ENCODE peak calls at places on chromosomes 3 and 15, in seven cellular contexts. F is tibial nerve, I is ovary, J is A549, X is body of pancreas, H is fibroblast of lung, G is psoas muscle. Y is an unnamed sample. For H3K4me1, the result is how much of the 10 kb centered on the place peaks cover.

GRCh38 chr3:110900583-110900982 is 171.0 kb upstream of the NECTIN3 start:
- DNase-seq in G (no peak), H (peak), F (no peak), J (no peak), I (no peak), X (no peak), Y (no peak)

GRCh38 chr3:153209596-153209995 is 47.6 kb downstream of the RAP2B start:
- DNase-seq in X (no peak), F (no peak), H (peak), J (peak), I (no peak), G (peak), Y (no peak)

GRCh38 chr15:71295242-71296031 is 180.2 kb downstream of the THSD4 start:
- DNase-seq in G (no peak), I (no peak), F (no peak), X (no peak), H (peak), J (peak), Y (peak)

GRCh38 chr3:38334656-38335055 is 11.9 kb upstream of the XYLB start:
- DNase-seq in J (no peak), H (peak), F (no peak), X (no peak), G (no peak), I (no peak), Y (no peak)

GRCh38 chr3:156148946-156149348 is 28.6 kb downstream of the KCNAB1 start:
- DNase-seq in X (no peak), F (no peak), J (no peak), G (no peak), I (peak), H (peak), Y (no peak)

GRCh38 chr15:38475361-38475760 is 21.4 kb downstream of the FAM98B start:
- DNase-seq in F (no peak), H (no peak), J (no peak), I (no peak), G (no peak), X (no peak), Y (no peak)

GRCh38 chr3:37337481-37337880 is 163.1 kb upstream of the LRRFIP2 start:
- DNase-seq in J (no peak), H (no peak), X (no peak), G (no peak), F (no peak), I (no peak), Y (no peak)

GRCh38 chr3:41630708-41631107 is 331.2 kb downstream of the ULK4 start:
- DNase-seq in X (no peak), J (no peak), H (no peak), I (no peak), F (no peak), G (no peak), Y (no peak)

GRCh38 chr3:172467170-172467824 is 19.0 kb upstream of the GHSR start:
- DNase-seq in J (peak), I (no peak), G (no peak), X (no peak), F (no peak), H (peak), Y (no peak)

GRCh38 chr3:98746122-98746521 is 17.0 kb upstream of the ST3GAL6 start:
- DNase-seq in F (no peak), I (no peak), J (no peak), G (no peak), H (no peak), X (no peak), Y (no peak)

DNA sequence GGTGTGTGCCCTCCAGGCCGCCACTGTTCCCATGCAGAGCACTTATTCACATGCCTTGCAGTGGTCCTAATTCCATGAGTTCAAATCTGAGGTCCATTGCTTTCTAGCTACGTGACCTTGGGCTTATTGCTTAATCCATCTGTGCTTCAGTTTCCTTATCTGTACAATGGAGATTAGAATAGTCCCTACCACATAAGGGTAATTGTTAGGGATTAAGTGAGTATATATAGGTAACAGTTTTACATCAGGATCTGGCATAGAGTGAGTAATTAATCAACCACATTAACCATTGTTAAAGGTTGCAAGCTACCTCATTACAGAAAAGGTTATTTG is 7.6 kb downstream of the CPN2 start:
- DNase-seq in J (no peak), H (no peak), I (no peak), X (no peak), F (no peak), G (no peak), Y (no peak)
- H3K4me1 ChIP-seq in J (under half), H (under half), I (under half), X (under half), F (under half), G (under half), Y (under half)

GRCh38 chr3:141399979-141400971 is 32.0 kb downstream of the ZBTB38 start:
- DNase-seq in J (peak), G (no peak), I (no peak), H (no peak), X (peak), F (no peak), Y (no peak)
- TF ChIP-seq CTCF in J (no peak), G (no peak), I (no peak), H (no peak), X (no peak), F (no peak), Y (no peak)

GRCh38 chr15:69467636-69468035 is 15.0 kb downstream of the RPLP1 start:
- DNase-seq in G (no peak), H (no peak), I (no peak), J (no peak), F (no peak), X (no peak), Y (no peak)
- H3K27ac ChIP-seq in G (no peak), H (no peak), I (no peak), J (peak), F (no peak), X (no peak), Y (peak)

GRCh38 chr3:198046120-198046857 is 86.3 kb downstream of the LMLN start:
- DNase-seq in I (no peak), J (no peak), G (no peak), F (no peak), H (no peak), X (no peak), Y (no peak)

GRCh38 chr3:198048445-198048844 is 88.4 kb downstream of the LMLN start:
- DNase-seq in I (no peak), F (no peak), G (no peak), J (no peak), X (no peak), H (no peak), Y (no peak)

DNA sequence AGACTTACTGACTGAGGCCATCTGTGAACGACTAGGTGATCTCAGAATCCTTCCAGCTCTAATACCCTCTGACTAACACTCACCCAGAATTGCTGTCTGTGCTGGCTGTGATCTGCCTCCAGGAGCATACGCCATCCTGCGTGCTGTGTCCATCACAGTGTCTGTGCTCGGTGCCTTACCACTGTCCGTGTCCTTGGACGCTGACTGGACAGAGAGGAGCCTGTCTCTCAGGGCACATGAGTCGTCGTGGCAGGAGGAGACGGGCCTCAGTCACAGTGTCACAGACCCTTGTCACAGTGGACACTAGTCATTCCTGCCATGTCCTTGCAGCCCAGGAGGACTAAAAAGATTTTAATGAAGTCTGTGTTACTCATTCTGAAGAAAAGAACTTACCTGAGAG is 83.1 kb downstream of the LMLN start:
- DNase-seq in X (no peak), F (no peak), G (no peak), H (no peak), J (no peak), I (no peak), Y (no peak)
- H3K4me1 ChIP-seq in X (under half), F (under half), G (under half), H (under half), J (under half), I (under half), Y (under half)

GRCh38 chr3:44525060-44525459 is 29.9 kb upstream of the ZKSCAN7 start:
- DNase-seq in F (no peak), I (no peak), X (no peak), G (no peak), J (no peak), H (no peak), Y (no peak)

GRCh38 chr3:44530957-44531356 is 24.0 kb upstream of the ZKSCAN7 start:
- DNase-seq in X (no peak), F (no peak), G (no peak), H (no peak), J (no peak), I (no peak), Y (no peak)

DNA sequence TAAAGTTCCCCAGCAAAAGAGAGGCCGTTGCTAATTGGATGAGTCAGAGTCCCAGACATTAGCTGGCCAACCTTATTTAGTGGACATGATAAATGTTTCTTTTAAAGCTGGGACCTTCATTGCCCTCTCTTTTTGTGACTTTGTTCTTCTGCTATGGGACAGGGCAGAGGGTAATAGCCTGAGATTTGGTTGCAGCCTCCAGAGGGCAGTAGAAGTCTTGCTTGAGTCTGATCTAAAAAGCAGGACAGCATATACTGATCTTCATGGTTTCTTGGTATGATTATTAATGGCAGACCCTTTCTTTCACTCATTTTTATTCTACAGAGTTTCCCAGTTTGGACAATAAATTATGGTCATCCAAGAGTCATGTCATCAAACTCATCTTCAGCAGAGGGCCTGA is 25.1 kb upstream of the ZKSCAN7 start:
- DNase-seq in J (no peak), X (no peak), I (no peak), F (no peak), H (peak), G (no peak), Y (no peak)
- TF ChIP-seq CTCF in J (no peak), X (peak), I (no peak), F (no peak), H (peak), G (no peak), Y (peak)

GRCh38 chr3:53677406-53677805 is 168.8 kb downstream of the CHDH start:
- DNase-seq in J (no peak), F (no peak), H (no peak), I (no peak), X (peak), G (no peak), Y (no peak)
- H3K27ac ChIP-seq in J (no peak), F (no peak), H (no peak), I (no peak), X (no peak), G (no peak), Y (no peak)

GRCh38 chr3:32401541-32402052 is 9.9 kb downstream of the CMTM7 start:
- DNase-seq in H (peak), I (peak), X (peak), F (peak), J (peak), G (peak), Y (no peak)
- H3K4me1 ChIP-seq in H (under half), I (under half), X (half or more), F (half or more), J (under half), G (under half), Y (under half)

GRCh38 chr15:88467935-88468528 is 524 bp downstream of the MRPS11 start:
- DNase-seq in G (no peak), J (peak), F (no peak), I (no peak), X (no peak), H (peak), Y (no peak)

GRCh38 chr15:88469321-88469720 is 1.8 kb downstream of the MRPS11 start:
- DNase-seq in I (no peak), H (no peak), J (no peak), X (no peak), F (no peak), G (no peak), Y (no peak)

GRCh38 chr15:88472225-88472624 is 4.7 kb downstream of the MRPS11 start:
- DNase-seq in I (no peak), G (no peak), X (no peak), J (no peak), H (no peak), F (no peak), Y (no peak)

GRCh38 chr15:88467073-88467934 is at the start of the genes MRPL46 and MRPS11:
- DNase-seq in X (peak), G (peak), J (peak), I (peak), H (peak), F (peak), Y (peak)

DNA sequence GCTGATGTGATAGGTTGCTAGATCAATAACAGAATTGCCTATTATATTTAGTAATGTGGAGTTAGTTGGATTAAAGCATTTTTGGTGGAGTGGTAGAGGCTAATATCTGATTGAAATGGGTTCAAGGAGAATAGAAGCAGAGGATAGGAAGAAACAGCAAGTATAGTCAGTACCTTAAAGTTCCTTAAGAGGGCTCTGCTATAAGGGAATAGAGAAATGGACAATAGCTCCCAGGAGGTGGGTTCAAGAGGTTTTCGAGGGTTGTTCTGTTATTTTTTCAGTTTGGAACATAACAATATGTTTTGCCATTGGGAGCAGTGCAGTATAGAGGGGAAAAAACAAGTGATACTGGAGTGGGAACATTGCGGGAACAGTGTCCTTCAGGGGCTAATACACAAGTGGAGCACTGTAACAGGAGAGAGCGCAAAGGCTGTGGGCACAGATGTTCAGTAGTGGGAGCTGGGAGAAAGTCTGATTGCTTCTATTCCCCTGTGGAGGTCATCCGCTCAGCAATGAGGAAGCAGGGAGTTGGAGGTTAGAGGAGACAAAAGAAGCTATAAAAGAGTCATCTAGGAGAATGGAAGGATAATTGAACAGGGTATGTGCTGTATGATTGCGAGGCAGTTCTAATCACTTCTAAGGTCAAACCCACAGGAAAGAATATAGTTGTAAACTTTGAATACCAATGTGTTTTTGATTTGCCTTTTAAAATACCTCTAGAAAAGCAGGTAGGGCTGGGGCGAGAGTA is 3.3 kb downstream of the MRPS11 start:
- DNase-seq in I (no peak), G (no peak), J (no peak), X (no peak), H (no peak), F (no peak), Y (no peak)
- TF ChIP-seq CTCF in I (no peak), G (no peak), J (no peak), X (no peak), H (no peak), F (no peak), Y (peak)

GRCh38 chr3:17623464-17623863 is 119.0 kb downstream of the TBC1D5 start:
- DNase-seq in X (no peak), G (no peak), F (no peak), I (no peak), J (no peak), H (no peak), Y (no peak)

GRCh38 chr3:17625111-17625510 is 117.3 kb downstream of the TBC1D5 start:
- DNase-seq in F (no peak), I (no peak), J (no peak), G (no peak), X (no peak), H (no peak), Y (no peak)

GRCh38 chr3:17619952-17620351 is 122.5 kb downstream of the TBC1D5 start:
- DNase-seq in G (no peak), I (no peak), H (no peak), J (no peak), X (no peak), F (no peak), Y (no peak)
- H3K27ac ChIP-seq in G (no peak), I (no peak), H (no peak), J (no peak), X (no peak), F (no peak), Y (no peak)